ENCODE peak calls at places on chromosomes 12 and 14, in nine cellular contexts. C is posterior vena cava; H is stimulated activated CD4-positive, alpha-beta T cell treated with anti-CD3 and anti-CD28 coated beads, Interleukin-1b, Interleukin-23, amount 100 ng/mL, for 24 hours; J is WTC11; Z is stomach; R is NK-92 treated with Interleukin-12 subunit alpha and Interleukin-12 subunit beta, amount 100 ng/mL, for 24 hours; T is NCI-H2081; O is MCF 10A; A is Calu3. S is an unnamed sample.

GRCh38 chr12:120978296-120979219 is at the start of gene HNF1A:
- DNase-seq in T (no peak), C (no peak), O (no peak), J (no peak), A (peak), Z (peak), H (no peak), R (no peak), S (no peak)

GRCh38 chr14:45810152-45810872 is 557.3 kb upstream of the MIS18BP1 start:
- DNase-seq in Z (no peak), R (no peak), T (no peak), A (no peak), O (peak), H (no peak), C (no peak), J (no peak), S (no peak)

GRCh38 chr12:62813031-62813829 is 121.7 kb downstream of the PPM1H start:
- DNase-seq in A (peak), J (peak), O (peak), Z (peak), C (peak), T (no peak), R (no peak), H (peak), S (peak)

GRCh38 chr14:74563233-74563585 is 48.8 kb downstream of the LTBP2 start:
- DNase-seq in T (no peak), R (no peak), C (peak), A (no peak), J (no peak), Z (no peak), O (peak), H (no peak), S (no peak)

GRCh38 chr14:93963692-93964091 is 12.7 kb downstream of the ASB2 start:
- DNase-seq in Z (no peak), O (no peak), A (no peak), R (no peak), H (no peak), J (no peak), C (no peak), T (no peak), S (no peak)

GRCh38 chr12:51295651-51296050 is 25.4 kb upstream of the SMAGP start:
- DNase-seq in C (no peak), T (no peak), O (no peak), A (no peak), H (no peak), Z (no peak), R (no peak), J (no peak), S (no peak)

GRCh38 chr12:131380220-131380957 is 330.5 kb upstream of the SFSWAP start:
- DNase-seq in J (no peak), A (no peak), T (no peak), Z (no peak), C (peak), H (no peak), R (no peak), O (no peak), S (no peak)

GRCh38 chr12:59651230-59651920 is 55.5 kb downstream of the SLC16A7 start:
- DNase-seq in T (no peak), R (no peak), O (no peak), J (no peak), C (no peak), Z (no peak), A (peak), H (no peak), S (no peak)

GRCh38 chr12:75694891-75695290 is 183.5 kb upstream of the KRR1 start:
- DNase-seq in C (no peak), O (peak), Z (no peak), H (no peak), A (no peak), J (no peak), R (no peak), T (no peak), S (no peak)

GRCh38 chr12:131132118-131132892 is 178.6 kb downstream of the ADGRD1 start:
- DNase-seq in H (peak), A (peak), R (peak), J (peak), Z (peak), O (peak), C (peak), T (peak), S (peak)

GRCh38 chr14:98229676-98230366 is 1042.2 kb downstream of the BCL11B start:
- DNase-seq in J (no peak), T (no peak), Z (no peak), A (no peak), O (no peak), R (no peak), C (no peak), H (no peak), S (no peak)

GRCh38 chr14:73242274-73242960 is 5.1 kb downstream of the PAPLN start:
- DNase-seq in O (no peak), R (no peak), H (no peak), J (no peak), A (no peak), T (no peak), Z (no peak), C (peak), S (peak)

GRCh38 chr14:50001999-50002925 is 109.4 kb downstream of the ARF6 start:
- DNase-seq in J (no peak), H (no peak), O (no peak), Z (peak), T (no peak), C (peak), R (peak), A (no peak), S (no peak)